ENCODE peak calls at places on chromosomes 12 and 14, in nine cellular contexts. One of them, this sample, is unnamed.

GRCh38 chr12:52217223-52217622 is 15.8 kb upstream of the KRT7 start:
- DNase-seq in activated T-cell treated with anti-CD3 and anti-CD28 coated beads, Interleukin-2, amount 50 U/mL, for 24 hours: no peak
- DNase-seq in stimulated activated naive CD4-positive, alpha-beta T cell: no peak
- DNase-seq in activated B cell treated with CpG ODN at 0.5 μM for 24 hours: no peak
- DNase-seq in WTC11: no peak
- DNase-seq in NCI-H2107: no peak
- DNase-seq in NCI-H1105: peak
- DNase-seq in nephron progenitor cell: no peak
- DNase-seq in GM20000: no peak
- DNase-seq in this sample: peak

GRCh38 chr14:101255765-101256125 is 305.6 kb upstream of the DIO3 start:
- DNase-seq in activated T-cell treated with anti-CD3 and anti-CD28 coated beads, Interleukin-2, amount 50 U/mL, for 24 hours: no peak
- DNase-seq in stimulated activated naive CD4-positive, alpha-beta T cell: no peak
- DNase-seq in activated B cell treated with CpG ODN at 0.5 μM for 24 hours: no peak
- DNase-seq in WTC11: no peak
- DNase-seq in NCI-H2107: no peak
- DNase-seq in NCI-H1105: no peak
- DNase-seq in nephron progenitor cell: no peak
- DNase-seq in GM20000: no peak
- DNase-seq in this sample: no peak

GRCh38 chr12:73421832-73422231 is 1115.8 kb upstream of the ATXN7L3B start:
- DNase-seq in activated T-cell treated with anti-CD3 and anti-CD28 coated beads, Interleukin-2, amount 50 U/mL, for 24 hours: no peak
- DNase-seq in stimulated activated naive CD4-positive, alpha-beta T cell: no peak
- DNase-seq in activated B cell treated with CpG ODN at 0.5 μM for 24 hours: no peak
- DNase-seq in WTC11: no peak
- DNase-seq in NCI-H2107: no peak
- DNase-seq in NCI-H1105: no peak
- DNase-seq in nephron progenitor cell: no peak
- DNase-seq in GM20000: peak
- DNase-seq in this sample: no peak

GRCh38 chr12:104620761-104621531 is 164.2 kb downstream of the CHST11 start:
- DNase-seq in activated T-cell treated with anti-CD3 and anti-CD28 coated beads, Interleukin-2, amount 50 U/mL, for 24 hours: no peak
- DNase-seq in stimulated activated naive CD4-positive, alpha-beta T cell: no peak
- DNase-seq in activated B cell treated with CpG ODN at 0.5 μM for 24 hours: no peak
- DNase-seq in WTC11: no peak
- DNase-seq in NCI-H2107: no peak
- DNase-seq in NCI-H1105: no peak
- DNase-seq in nephron progenitor cell: no peak
- DNase-seq in GM20000: no peak
- DNase-seq in this sample: no peak

GRCh38 chr12:109804820-109805761 is 28.1 kb downstream of the TRPV4 start:
- DNase-seq in activated T-cell treated with anti-CD3 and anti-CD28 coated beads, Interleukin-2, amount 50 U/mL, for 24 hours: peak
- DNase-seq in stimulated activated naive CD4-positive, alpha-beta T cell: peak
- DNase-seq in activated B cell treated with CpG ODN at 0.5 μM for 24 hours: peak
- DNase-seq in WTC11: peak
- DNase-seq in NCI-H2107: peak
- DNase-seq in NCI-H1105: peak
- DNase-seq in nephron progenitor cell: peak
- DNase-seq in GM20000: peak
- DNase-seq in this sample: no peak

GRCh38 chr12:113091506-113091905 is 35.0 kb downstream of the DTX1 start:
- DNase-seq in activated T-cell treated with anti-CD3 and anti-CD28 coated beads, Interleukin-2, amount 50 U/mL, for 24 hours: no peak
- DNase-seq in stimulated activated naive CD4-positive, alpha-beta T cell: no peak
- DNase-seq in activated B cell treated with CpG ODN at 0.5 μM for 24 hours: no peak
- DNase-seq in WTC11: no peak
- DNase-seq in NCI-H2107: no peak
- DNase-seq in NCI-H1105: no peak
- DNase-seq in nephron progenitor cell: no peak
- DNase-seq in GM20000: no peak
- DNase-seq in this sample: no peak

GRCh38 chr14:54348001-54348611 is 48.7 kb upstream of the CDKN3 start:
- DNase-seq in activated T-cell treated with anti-CD3 and anti-CD28 coated beads, Interleukin-2, amount 50 U/mL, for 24 hours: no peak
- DNase-seq in stimulated activated naive CD4-positive, alpha-beta T cell: no peak
- DNase-seq in activated B cell treated with CpG ODN at 0.5 μM for 24 hours: no peak
- DNase-seq in WTC11: no peak
- DNase-seq in NCI-H2107: peak
- DNase-seq in NCI-H1105: peak
- DNase-seq in nephron progenitor cell: peak
- DNase-seq in GM20000: peak
- DNase-seq in this sample: peak

GRCh38 chr12:86249276-86249675 is 6.9 kb downstream of the MGAT4C start:
- DNase-seq in activated T-cell treated with anti-CD3 and anti-CD28 coated beads, Interleukin-2, amount 50 U/mL, for 24 hours: no peak
- DNase-seq in stimulated activated naive CD4-positive, alpha-beta T cell: no peak
- DNase-seq in activated B cell treated with CpG ODN at 0.5 μM for 24 hours: no peak
- DNase-seq in WTC11: no peak
- DNase-seq in NCI-H2107: no peak
- DNase-seq in NCI-H1105: no peak
- DNase-seq in nephron progenitor cell: no peak
- DNase-seq in GM20000: no peak
- DNase-seq in this sample: no peak

GRCh38 chr14:47660158-47660557 is 15.2 kb downstream of the MDGA2 start:
- DNase-seq in activated T-cell treated with anti-CD3 and anti-CD28 coated beads, Interleukin-2, amount 50 U/mL, for 24 hours: no peak
- DNase-seq in stimulated activated naive CD4-positive, alpha-beta T cell: no peak
- DNase-seq in activated B cell treated with CpG ODN at 0.5 μM for 24 hours: no peak
- DNase-seq in WTC11: no peak
- DNase-seq in NCI-H2107: no peak
- DNase-seq in NCI-H1105: no peak
- DNase-seq in nephron progenitor cell: no peak
- DNase-seq in GM20000: no peak
- DNase-seq in this sample: no peak

GRCh38 chr12:8742501-8742900 is 44.7 kb downstream of the RIMKLB start:
- DNase-seq in activated T-cell treated with anti-CD3 and anti-CD28 coated beads, Interleukin-2, amount 50 U/mL, for 24 hours: no peak
- DNase-seq in stimulated activated naive CD4-positive, alpha-beta T cell: no peak
- DNase-seq in activated B cell treated with CpG ODN at 0.5 μM for 24 hours: no peak
- DNase-seq in WTC11: no peak
- DNase-seq in NCI-H2107: no peak
- DNase-seq in NCI-H1105: no peak
- DNase-seq in nephron progenitor cell: no peak
- DNase-seq in GM20000: no peak
- DNase-seq in this sample: no peak

GRCh38 chr12:17020765-17021164 is 414.8 kb upstream of the LMO3 start:
- DNase-seq in activated T-cell treated with anti-CD3 and anti-CD28 coated beads, Interleukin-2, amount 50 U/mL, for 24 hours: no peak
- DNase-seq in stimulated activated naive CD4-positive, alpha-beta T cell: no peak
- DNase-seq in activated B cell treated with CpG ODN at 0.5 μM for 24 hours: no peak
- DNase-seq in WTC11: no peak
- DNase-seq in NCI-H2107: peak
- DNase-seq in NCI-H1105: peak
- DNase-seq in nephron progenitor cell: no peak
- DNase-seq in GM20000: no peak
- DNase-seq in this sample: no peak

GRCh38 chr14:46054526-46054925 is 597.1 kb downstream of the RPL10L start:
- DNase-seq in activated T-cell treated with anti-CD3 and anti-CD28 coated beads, Interleukin-2, amount 50 U/mL, for 24 hours: no peak
- DNase-seq in stimulated activated naive CD4-positive, alpha-beta T cell: no peak
- DNase-seq in activated B cell treated with CpG ODN at 0.5 μM for 24 hours: no peak
- DNase-seq in WTC11: no peak
- DNase-seq in NCI-H2107: no peak
- DNase-seq in NCI-H1105: no peak
- DNase-seq in nephron progenitor cell: no peak
- DNase-seq in GM20000: no peak
- DNase-seq in this sample: no peak

GRCh38 chr12:119176267-119177055 is 2.3 kb upstream of the HSPB8 start:
- DNase-seq in activated T-cell treated with anti-CD3 and anti-CD28 coated beads, Interleukin-2, amount 50 U/mL, for 24 hours: no peak
- DNase-seq in stimulated activated naive CD4-positive, alpha-beta T cell: no peak
- DNase-seq in activated B cell treated with CpG ODN at 0.5 μM for 24 hours: no peak
- DNase-seq in WTC11: peak
- DNase-seq in NCI-H2107: peak
- DNase-seq in NCI-H1105: no peak
- DNase-seq in nephron progenitor cell: peak
- DNase-seq in GM20000: no peak
- DNase-seq in this sample: peak

GRCh38 chr14:45698462-45699134 is 445.6 kb upstream of the MIS18BP1 start:
- DNase-seq in activated T-cell treated with anti-CD3 and anti-CD28 coated beads, Interleukin-2, amount 50 U/mL, for 24 hours: no peak
- DNase-seq in stimulated activated naive CD4-positive, alpha-beta T cell: no peak
- DNase-seq in activated B cell treated with CpG ODN at 0.5 μM for 24 hours: no peak
- DNase-seq in WTC11: no peak
- DNase-seq in NCI-H2107: peak
- DNase-seq in NCI-H1105: peak
- DNase-seq in nephron progenitor cell: no peak
- DNase-seq in GM20000: no peak
- DNase-seq in this sample: peak

GRCh38 chr12:2154050-2154449 is 101.3 kb downstream of the CACNA1C start:
- DNase-seq in activated T-cell treated with anti-CD3 and anti-CD28 coated beads, Interleukin-2, amount 50 U/mL, for 24 hours: no peak
- DNase-seq in stimulated activated naive CD4-positive, alpha-beta T cell: no peak
- DNase-seq in activated B cell treated with CpG ODN at 0.5 μM for 24 hours: no peak
- DNase-seq in WTC11: no peak
- DNase-seq in NCI-H2107: no peak
- DNase-seq in NCI-H1105: no peak
- DNase-seq in nephron progenitor cell: no peak
- DNase-seq in GM20000: no peak
- DNase-seq in this sample: no peak

GRCh38 chr12:116442981-116443380 is 116.2 kb upstream of the MAP1LC3B2 start:
- DNase-seq in activated T-cell treated with anti-CD3 and anti-CD28 coated beads, Interleukin-2, amount 50 U/mL, for 24 hours: no peak
- DNase-seq in stimulated activated naive CD4-positive, alpha-beta T cell: no peak
- DNase-seq in activated B cell treated with CpG ODN at 0.5 μM for 24 hours: no peak
- DNase-seq in WTC11: no peak
- DNase-seq in NCI-H2107: no peak
- DNase-seq in NCI-H1105: no peak
- DNase-seq in nephron progenitor cell: no peak
- DNase-seq in GM20000: no peak
- DNase-seq in this sample: no peak

GRCh38 chr12:129903092-129903945 is 506 bp downstream of the TMEM132D start:
- DNase-seq in activated T-cell treated with anti-CD3 and anti-CD28 coated beads, Interleukin-2, amount 50 U/mL, for 24 hours: no peak
- DNase-seq in stimulated activated naive CD4-positive, alpha-beta T cell: no peak
- DNase-seq in activated B cell treated with CpG ODN at 0.5 μM for 24 hours: no peak
- DNase-seq in WTC11: peak
- DNase-seq in NCI-H2107: no peak
- DNase-seq in NCI-H1105: no peak
- DNase-seq in nephron progenitor cell: peak
- DNase-seq in GM20000: no peak
- DNase-seq in this sample: no peak

GRCh38 chr12:56334490-56334793 is 642 bp upstream of the PAN2 start:
- DNase-seq in activated T-cell treated with anti-CD3 and anti-CD28 coated beads, Interleukin-2, amount 50 U/mL, for 24 hours: no peak
- DNase-seq in stimulated activated naive CD4-positive, alpha-beta T cell: no peak
- DNase-seq in activated B cell treated with CpG ODN at 0.5 μM for 24 hours: no peak
- DNase-seq in WTC11: no peak
- DNase-seq in NCI-H2107: no peak
- DNase-seq in NCI-H1105: no peak
- DNase-seq in nephron progenitor cell: no peak
- DNase-seq in GM20000: no peak
- DNase-seq in this sample: no peak

GRCh38 chr12:112285600-112286401 is 96.4 kb downstream of the HECTD4 start:
- DNase-seq in activated T-cell treated with anti-CD3 and anti-CD28 coated beads, Interleukin-2, amount 50 U/mL, for 24 hours: no peak
- DNase-seq in stimulated activated naive CD4-positive, alpha-beta T cell: no peak
- DNase-seq in activated B cell treated with CpG ODN at 0.5 μM for 24 hours: no peak
- DNase-seq in WTC11: no peak
- DNase-seq in NCI-H2107: no peak
- DNase-seq in NCI-H1105: no peak
- DNase-seq in nephron progenitor cell: no peak
- DNase-seq in GM20000: no peak
- DNase-seq in this sample: no peak

GRCh38 chr14:75306917-75307699 is 28.5 kb downstream of the FOS start:
- DNase-seq in activated T-cell treated with anti-CD3 and anti-CD28 coated beads, Interleukin-2, amount 50 U/mL, for 24 hours: no peak
- DNase-seq in stimulated activated naive CD4-positive, alpha-beta T cell: no peak
- DNase-seq in activated B cell treated with CpG ODN at 0.5 μM for 24 hours: no peak
- DNase-seq in WTC11: no peak
- DNase-seq in NCI-H2107: peak
- DNase-seq in NCI-H1105: peak
- DNase-seq in nephron progenitor cell: no peak
- DNase-seq in GM20000: peak
- DNase-seq in this sample: peak

GRCh38 chr14:31441273-31442110 is 15.8 kb downstream of the DTD2 start:
- DNase-seq in activated T-cell treated with anti-CD3 and anti-CD28 coated beads, Interleukin-2, amount 50 U/mL, for 24 hours: no peak
- DNase-seq in stimulated activated naive CD4-positive, alpha-beta T cell: no peak
- DNase-seq in activated B cell treated with CpG ODN at 0.5 μM for 24 hours: no peak
- DNase-seq in WTC11: no peak
- DNase-seq in NCI-H2107: no peak
- DNase-seq in NCI-H1105: no peak
- DNase-seq in nephron progenitor cell: no peak
- DNase-seq in GM20000: no peak
- DNase-seq in this sample: no peak

GRCh38 chr12:90987101-90987500 is 17.7 kb downstream of the EPYC start:
- DNase-seq in activated T-cell treated with anti-CD3 and anti-CD28 coated beads, Interleukin-2, amount 50 U/mL, for 24 hours: no peak
- DNase-seq in stimulated activated naive CD4-positive, alpha-beta T cell: no peak
- DNase-seq in activated B cell treated with CpG ODN at 0.5 μM for 24 hours: no peak
- DNase-seq in WTC11: no peak
- DNase-seq in NCI-H2107: no peak
- DNase-seq in NCI-H1105: no peak
- DNase-seq in nephron progenitor cell: no peak
- DNase-seq in GM20000: no peak
- DNase-seq in this sample: no peak

GRCh38 chr14:46250113-46250703 is 401.4 kb downstream of the RPL10L start:
- DNase-seq in activated T-cell treated with anti-CD3 and anti-CD28 coated beads, Interleukin-2, amount 50 U/mL, for 24 hours: no peak
- DNase-seq in stimulated activated naive CD4-positive, alpha-beta T cell: no peak
- DNase-seq in activated B cell treated with CpG ODN at 0.5 μM for 24 hours: no peak
- DNase-seq in WTC11: no peak
- DNase-seq in NCI-H2107: no peak
- DNase-seq in NCI-H1105: no peak
- DNase-seq in nephron progenitor cell: no peak
- DNase-seq in GM20000: no peak
- DNase-seq in this sample: no peak

GRCh38 chr12:12194206-12194605 is 72.6 kb downstream of the LRP6 start:
- DNase-seq in activated T-cell treated with anti-CD3 and anti-CD28 coated beads, Interleukin-2, amount 50 U/mL, for 24 hours: no peak
- DNase-seq in stimulated activated naive CD4-positive, alpha-beta T cell: no peak
- DNase-seq in activated B cell treated with CpG ODN at 0.5 μM for 24 hours: no peak
- DNase-seq in WTC11: no peak
- DNase-seq in NCI-H2107: no peak
- DNase-seq in NCI-H1105: no peak
- DNase-seq in nephron progenitor cell: no peak
- DNase-seq in GM20000: no peak
- DNase-seq in this sample: no peak

GRCh38 chr14:96479435-96480146 is 22.6 kb upstream of the PAPOLA start:
- DNase-seq in activated T-cell treated with anti-CD3 and anti-CD28 coated beads, Interleukin-2, amount 50 U/mL, for 24 hours: no peak
- DNase-seq in stimulated activated naive CD4-positive, alpha-beta T cell: no peak
- DNase-seq in activated B cell treated with CpG ODN at 0.5 μM for 24 hours: no peak
- DNase-seq in WTC11: no peak
- DNase-seq in NCI-H2107: no peak
- DNase-seq in NCI-H1105: no peak
- DNase-seq in nephron progenitor cell: no peak
- DNase-seq in GM20000: no peak
- DNase-seq in this sample: no peak

GRCh38 chr14:59438148-59438766 is 26.9 kb downstream of the GPR135 start:
- DNase-seq in activated T-cell treated with anti-CD3 and anti-CD28 coated beads, Interleukin-2, amount 50 U/mL, for 24 hours: no peak
- DNase-seq in stimulated activated naive CD4-positive, alpha-beta T cell: no peak
- DNase-seq in activated B cell treated with CpG ODN at 0.5 μM for 24 hours: no peak
- DNase-seq in WTC11: no peak
- DNase-seq in NCI-H2107: no peak
- DNase-seq in NCI-H1105: no peak
- DNase-seq in nephron progenitor cell: no peak
- DNase-seq in GM20000: no peak
- DNase-seq in this sample: no peak

GRCh38 chr12:39902823-39903222 is 203.1 kb downstream of the SLC2A13 start:
- DNase-seq in activated T-cell treated with anti-CD3 and anti-CD28 coated beads, Interleukin-2, amount 50 U/mL, for 24 hours: no peak
- DNase-seq in stimulated activated naive CD4-positive, alpha-beta T cell: no peak
- DNase-seq in activated B cell treated with CpG ODN at 0.5 μM for 24 hours: no peak
- DNase-seq in WTC11: no peak
- DNase-seq in NCI-H2107: no peak
- DNase-seq in NCI-H1105: no peak
- DNase-seq in nephron progenitor cell: no peak
- DNase-seq in GM20000: no peak
- DNase-seq in this sample: no peak

GRCh38 chr14:97634786-97635185 is 837.6 kb downstream of the VRK1 start:
- DNase-seq in activated T-cell treated with anti-CD3 and anti-CD28 coated beads, Interleukin-2, amount 50 U/mL, for 24 hours: no peak
- DNase-seq in stimulated activated naive CD4-positive, alpha-beta T cell: peak
- DNase-seq in activated B cell treated with CpG ODN at 0.5 μM for 24 hours: no peak
- DNase-seq in WTC11: no peak
- DNase-seq in NCI-H2107: no peak
- DNase-seq in NCI-H1105: no peak
- DNase-seq in nephron progenitor cell: no peak
- DNase-seq in GM20000: no peak
- DNase-seq in this sample: no peak

GRCh38 chr14:93160353-93160801 is 24.3 kb downstream of the MOAP1 start:
- DNase-seq in activated T-cell treated with anti-CD3 and anti-CD28 coated beads, Interleukin-2, amount 50 U/mL, for 24 hours: no peak
- DNase-seq in stimulated activated naive CD4-positive, alpha-beta T cell: no peak
- DNase-seq in activated B cell treated with CpG ODN at 0.5 μM for 24 hours: no peak
- DNase-seq in WTC11: peak
- DNase-seq in NCI-H2107: no peak
- DNase-seq in NCI-H1105: no peak
- DNase-seq in nephron progenitor cell: no peak
- DNase-seq in GM20000: no peak
- DNase-seq in this sample: no peak

GRCh38 chr12:57623385-57623784 is 9.6 kb downstream of the B4GALNT1 start:
- DNase-seq in activated T-cell treated with anti-CD3 and anti-CD28 coated beads, Interleukin-2, amount 50 U/mL, for 24 hours: no peak
- DNase-seq in stimulated activated naive CD4-positive, alpha-beta T cell: no peak
- DNase-seq in activated B cell treated with CpG ODN at 0.5 μM for 24 hours: no peak
- DNase-seq in WTC11: no peak
- DNase-seq in NCI-H2107: no peak
- DNase-seq in NCI-H1105: no peak
- DNase-seq in nephron progenitor cell: no peak
- DNase-seq in GM20000: no peak
- DNase-seq in this sample: no peak

GRCh38 chr14:29892327-29892726 is 35.3 kb downstream of the PRKD1 start:
- DNase-seq in activated T-cell treated with anti-CD3 and anti-CD28 coated beads, Interleukin-2, amount 50 U/mL, for 24 hours: no peak
- DNase-seq in stimulated activated naive CD4-positive, alpha-beta T cell: no peak
- DNase-seq in activated B cell treated with CpG ODN at 0.5 μM for 24 hours: no peak
- DNase-seq in WTC11: no peak
- DNase-seq in NCI-H2107: no peak
- DNase-seq in NCI-H1105: no peak
- DNase-seq in nephron progenitor cell: no peak
- DNase-seq in GM20000: no peak
- DNase-seq in this sample: no peak

This sample was measured in DMS79.